ENCODE peak calls at places on chromosomes 5 and 9, in seven cellular contexts. One of them, this sample, is unnamed.

GRCh38 chr9:110257097-110257955 is 1.0 kb upstream of the TXN start:
- DNase-seq in foreskin fibroblast: peak
- DNase-seq in fibroblast of pulmonary artery: peak
- DNase-seq in neuronal stem cell: no peak
- DNase-seq in lung: no peak
- DNase-seq in lower leg skin: no peak
- DNase-seq in AG10803: peak
- DNase-seq in this sample: no peak

GRCh38 chr9:97747201-97747965 is 50.2 kb upstream of the XPA start:
- DNase-seq in foreskin fibroblast: no peak
- DNase-seq in lower leg skin: no peak
- DNase-seq in AG10803: peak
- DNase-seq in lung: no peak
- DNase-seq in neuronal stem cell: peak
- DNase-seq in fibroblast of pulmonary artery: no peak
- DNase-seq in this sample: no peak

GRCh38 chr9:6428940-6429889 is 16.2 kb downstream of the UHRF2 start:
- DNase-seq in foreskin fibroblast: no peak
- DNase-seq in AG10803: no peak
- DNase-seq in fibroblast of pulmonary artery: no peak
- DNase-seq in lower leg skin: no peak
- DNase-seq in lung: no peak
- DNase-seq in neuronal stem cell: no peak
- DNase-seq in this sample: no peak

GRCh38 chr5:164052536-164053090 is 547.2 kb downstream of the MAT2B start:
- DNase-seq in lower leg skin: no peak
- DNase-seq in foreskin fibroblast: no peak
- DNase-seq in AG10803: no peak
- DNase-seq in fibroblast of pulmonary artery: peak
- DNase-seq in lung: no peak
- DNase-seq in neuronal stem cell: no peak
- DNase-seq in this sample: peak

GRCh38 chr5:74476197-74477081 is 164.1 kb downstream of the ENC1 start:
- DNase-seq in foreskin fibroblast: no peak
- DNase-seq in lower leg skin: no peak
- DNase-seq in AG10803: no peak
- DNase-seq in fibroblast of pulmonary artery: no peak
- DNase-seq in neuronal stem cell: no peak
- DNase-seq in lung: no peak
- DNase-seq in this sample: no peak

GRCh38 chr5:67066815-67067214 is 129.8 kb downstream of the CD180 start:
- DNase-seq in lower leg skin: no peak
- DNase-seq in neuronal stem cell: no peak
- DNase-seq in lung: no peak
- DNase-seq in fibroblast of pulmonary artery: peak
- DNase-seq in foreskin fibroblast: peak
- DNase-seq in AG10803: no peak
- DNase-seq in this sample: no peak

GRCh38 chr9:88579363-88579715 is 44.4 kb downstream of the NXNL2 start:
- DNase-seq in lower leg skin: no peak
- DNase-seq in foreskin fibroblast: no peak
- DNase-seq in AG10803: no peak
- DNase-seq in fibroblast of pulmonary artery: no peak
- DNase-seq in lung: no peak
- DNase-seq in neuronal stem cell: no peak
- DNase-seq in this sample: no peak

GRCh38 chr5:173673295-173674170 is 57.1 kb upstream of the BOD1 start:
- DNase-seq in neuronal stem cell: no peak
- DNase-seq in fibroblast of pulmonary artery: no peak
- DNase-seq in AG10803: no peak
- DNase-seq in foreskin fibroblast: no peak
- DNase-seq in lung: no peak
- DNase-seq in lower leg skin: no peak
- DNase-seq in this sample: no peak

GRCh38 chr9:35652829-35653209 is 2.1 kb upstream of the SIT1 start:
- DNase-seq in foreskin fibroblast: no peak
- DNase-seq in lung: no peak
- DNase-seq in lower leg skin: no peak
- DNase-seq in neuronal stem cell: no peak
- DNase-seq in AG10803: no peak
- DNase-seq in fibroblast of pulmonary artery: no peak
- DNase-seq in this sample: no peak

GRCh38 chr9:35651964-35652828 is 1.5 kb upstream of the SIT1 start:
- DNase-seq in lung: no peak
- DNase-seq in foreskin fibroblast: peak
- DNase-seq in fibroblast of pulmonary artery: peak
- DNase-seq in lower leg skin: no peak
- DNase-seq in neuronal stem cell: no peak
- DNase-seq in AG10803: peak
- DNase-seq in this sample: peak

GRCh38 chr9:35650341-35651158 is at the start of gene SIT1:
- DNase-seq in neuronal stem cell: no peak
- DNase-seq in fibroblast of pulmonary artery: no peak
- DNase-seq in AG10803: no peak
- DNase-seq in foreskin fibroblast: no peak
- DNase-seq in lower leg skin: no peak
- DNase-seq in lung: no peak
- DNase-seq in this sample: no peak

GRCh38 chr9:35646583-35647265 is 4.0 kb downstream of the SIT1 start:
- DNase-seq in lung: peak
- DNase-seq in neuronal stem cell: peak
- DNase-seq in fibroblast of pulmonary artery: peak
- DNase-seq in AG10803: peak
- DNase-seq in lower leg skin: peak
- DNase-seq in foreskin fibroblast: peak
- DNase-seq in this sample: no peak

DNA sequence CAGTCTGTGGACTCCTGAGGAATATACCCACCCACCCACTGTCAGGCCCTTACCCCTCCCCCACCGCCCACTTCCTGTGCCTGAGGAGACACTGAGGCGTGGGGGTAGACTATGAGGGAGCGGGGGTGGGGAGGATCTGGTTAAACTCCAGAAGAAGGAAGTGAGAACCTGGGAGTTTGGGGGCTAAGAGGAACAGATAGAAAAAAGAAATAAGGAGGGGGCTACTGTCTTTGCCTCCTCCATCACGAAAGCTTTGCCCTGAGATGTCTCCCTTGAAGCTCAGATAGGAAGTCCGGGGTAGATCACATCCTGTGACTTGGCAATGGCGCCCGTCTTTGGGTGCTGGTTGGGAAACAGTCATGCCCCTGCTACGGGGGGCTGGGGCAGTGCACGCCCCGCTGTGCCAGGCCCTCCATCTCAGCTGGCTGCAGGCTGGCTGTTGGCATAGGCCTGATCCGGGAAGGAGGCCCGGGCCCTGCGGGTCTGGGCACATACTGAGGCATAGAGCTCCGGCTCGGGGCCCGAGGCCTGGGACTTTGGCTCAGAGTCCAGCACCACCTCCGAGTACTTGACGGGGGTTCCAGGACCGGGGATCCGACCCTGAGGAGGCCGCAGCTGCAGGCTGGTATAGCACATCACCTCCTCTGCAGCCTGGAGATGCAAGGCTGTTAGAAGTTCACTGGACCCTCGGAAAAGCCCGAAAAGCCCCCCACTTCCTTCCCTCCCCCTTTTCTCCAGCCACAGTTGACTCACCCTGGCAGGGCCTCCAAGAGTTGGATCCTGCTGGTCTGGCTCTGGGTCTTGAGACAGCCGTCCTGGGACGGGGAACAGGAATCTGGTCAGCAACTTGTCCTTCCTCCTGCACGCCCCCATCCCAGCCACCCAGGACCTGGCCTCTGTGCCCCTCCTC is 1.0 kb downstream of the SIT1 start:
- DNase-seq in lower leg skin: no peak
- DNase-seq in lung: no peak
- DNase-seq in neuronal stem cell: no peak
- DNase-seq in fibroblast of pulmonary artery: peak
- DNase-seq in foreskin fibroblast: no peak
- DNase-seq in AG10803: no peak
- DNase-seq in this sample: no peak
- H3K4me3 ChIP-seq in lower leg skin: no peak
- H3K4me3 ChIP-seq in lung: no peak
- H3K4me3 ChIP-seq in neuronal stem cell: no peak
- H3K4me3 ChIP-seq in fibroblast of pulmonary artery: no peak
- H3K4me3 ChIP-seq in foreskin fibroblast: no peak
- H3K4me3 ChIP-seq in AG10803: no peak
- H3K4me3 ChIP-seq in this sample: no peak

GRCh38 chr9:36166150-36166927 is 2.8 kb upstream of the CCIN start:
- DNase-seq in lung: peak
- DNase-seq in foreskin fibroblast: peak
- DNase-seq in fibroblast of pulmonary artery: peak
- DNase-seq in lower leg skin: peak
- DNase-seq in AG10803: peak
- DNase-seq in neuronal stem cell: peak
- DNase-seq in this sample: peak

GRCh38 chr9:36164989-36165388 is 4.2 kb upstream of the CCIN start:
- DNase-seq in lower leg skin: no peak
- DNase-seq in foreskin fibroblast: no peak
- DNase-seq in AG10803: no peak
- DNase-seq in neuronal stem cell: no peak
- DNase-seq in lung: no peak
- DNase-seq in fibroblast of pulmonary artery: no peak
- DNase-seq in this sample: no peak

GRCh38 chr9:36163840-36164175 is 5.4 kb upstream of the CCIN start:
- DNase-seq in neuronal stem cell: no peak
- DNase-seq in lung: no peak
- DNase-seq in lower leg skin: no peak
- DNase-seq in fibroblast of pulmonary artery: peak
- DNase-seq in foreskin fibroblast: peak
- DNase-seq in AG10803: peak
- DNase-seq in this sample: no peak

GRCh38 chr9:36164361-36164760 is 4.8 kb upstream of the CCIN start:
- DNase-seq in lung: no peak
- DNase-seq in neuronal stem cell: no peak
- DNase-seq in foreskin fibroblast: no peak
- DNase-seq in fibroblast of pulmonary artery: no peak
- DNase-seq in lower leg skin: no peak
- DNase-seq in AG10803: no peak
- DNase-seq in this sample: no peak

DNA sequence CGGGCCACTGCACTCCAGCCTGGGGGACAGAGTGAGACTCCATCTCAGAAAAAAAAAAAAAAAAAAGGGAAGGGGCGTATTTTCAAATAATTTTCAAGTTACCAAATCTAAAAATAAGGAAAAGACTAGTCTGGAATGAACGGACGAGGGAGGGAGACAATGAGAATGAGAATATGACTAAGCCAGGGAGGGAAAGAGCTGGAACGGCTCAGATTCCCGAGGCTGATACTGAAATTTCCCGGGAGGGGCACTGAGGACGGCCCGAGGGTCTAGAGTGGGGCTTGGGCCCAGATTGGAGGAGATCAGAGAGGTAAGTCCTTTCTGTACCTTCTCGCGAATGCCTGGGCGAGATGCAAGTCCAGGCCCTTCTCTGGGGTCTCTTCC is 3.4 kb upstream of the CCIN start:
- DNase-seq in foreskin fibroblast: peak
- DNase-seq in lung: no peak
- DNase-seq in fibroblast of pulmonary artery: peak
- DNase-seq in lower leg skin: no peak
- DNase-seq in AG10803: peak
- DNase-seq in neuronal stem cell: no peak
- DNase-seq in this sample: no peak
- H3K4me3 ChIP-seq in foreskin fibroblast: peak
- H3K4me3 ChIP-seq in lung: no peak
- H3K4me3 ChIP-seq in fibroblast of pulmonary artery: peak
- H3K4me3 ChIP-seq in lower leg skin: no peak
- H3K4me3 ChIP-seq in AG10803: peak
- H3K4me3 ChIP-seq in neuronal stem cell: no peak
- H3K4me3 ChIP-seq in this sample: peak

DNA sequence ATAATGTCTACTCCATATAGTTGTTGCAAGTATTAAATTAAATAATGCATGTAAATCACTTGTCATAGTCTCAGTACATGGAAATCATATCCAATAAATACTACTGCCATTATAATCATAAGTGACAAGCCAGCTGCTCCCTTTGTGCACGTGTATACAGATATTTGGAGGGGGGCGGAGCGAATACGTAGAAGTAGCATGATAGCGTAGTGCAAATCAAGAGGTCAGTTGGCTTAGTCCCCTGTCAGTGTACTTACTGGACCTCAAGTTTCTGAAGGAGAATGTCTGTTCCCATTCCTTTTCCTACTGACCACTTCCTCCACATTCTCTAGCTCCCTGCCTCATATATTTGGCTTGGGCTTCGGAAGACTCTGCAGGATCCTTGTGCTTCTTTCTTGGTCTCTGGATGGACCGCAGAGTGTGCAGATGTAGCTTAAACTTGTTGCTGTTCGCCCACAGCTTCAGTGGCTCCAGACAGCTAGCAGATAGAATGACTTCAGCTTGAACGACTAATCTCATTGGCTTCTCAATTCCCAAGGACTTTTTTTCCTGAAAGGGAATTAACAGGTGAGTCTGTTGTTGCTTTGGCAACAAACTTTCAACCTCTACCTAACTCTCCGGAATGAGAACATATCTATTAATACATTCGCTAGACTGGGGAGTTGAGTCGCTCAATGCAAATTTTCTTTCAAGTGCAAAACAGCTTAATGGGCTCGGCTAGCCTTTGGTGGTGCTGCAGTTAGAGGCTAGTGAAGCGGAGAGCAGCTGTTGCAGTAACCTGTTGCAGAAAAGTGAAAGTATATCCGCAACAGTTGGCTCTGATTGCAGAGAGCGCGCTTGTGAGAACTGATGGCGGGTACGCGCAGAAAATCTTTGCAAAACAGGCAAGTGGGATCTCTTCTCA is at the start of gene PCDHB1:
- DNase-seq in lower leg skin: no peak
- DNase-seq in lung: no peak
- DNase-seq in fibroblast of pulmonary artery: no peak
- DNase-seq in AG10803: no peak
- DNase-seq in neuronal stem cell: peak
- DNase-seq in foreskin fibroblast: no peak
- DNase-seq in this sample: no peak
- H3K4me3 ChIP-seq in lower leg skin: no peak
- H3K4me3 ChIP-seq in lung: peak
- H3K4me3 ChIP-seq in fibroblast of pulmonary artery: peak
- H3K4me3 ChIP-seq in AG10803: peak
- H3K4me3 ChIP-seq in neuronal stem cell: peak
- H3K4me3 ChIP-seq in foreskin fibroblast: peak
- H3K4me3 ChIP-seq in this sample: peak

DNA sequence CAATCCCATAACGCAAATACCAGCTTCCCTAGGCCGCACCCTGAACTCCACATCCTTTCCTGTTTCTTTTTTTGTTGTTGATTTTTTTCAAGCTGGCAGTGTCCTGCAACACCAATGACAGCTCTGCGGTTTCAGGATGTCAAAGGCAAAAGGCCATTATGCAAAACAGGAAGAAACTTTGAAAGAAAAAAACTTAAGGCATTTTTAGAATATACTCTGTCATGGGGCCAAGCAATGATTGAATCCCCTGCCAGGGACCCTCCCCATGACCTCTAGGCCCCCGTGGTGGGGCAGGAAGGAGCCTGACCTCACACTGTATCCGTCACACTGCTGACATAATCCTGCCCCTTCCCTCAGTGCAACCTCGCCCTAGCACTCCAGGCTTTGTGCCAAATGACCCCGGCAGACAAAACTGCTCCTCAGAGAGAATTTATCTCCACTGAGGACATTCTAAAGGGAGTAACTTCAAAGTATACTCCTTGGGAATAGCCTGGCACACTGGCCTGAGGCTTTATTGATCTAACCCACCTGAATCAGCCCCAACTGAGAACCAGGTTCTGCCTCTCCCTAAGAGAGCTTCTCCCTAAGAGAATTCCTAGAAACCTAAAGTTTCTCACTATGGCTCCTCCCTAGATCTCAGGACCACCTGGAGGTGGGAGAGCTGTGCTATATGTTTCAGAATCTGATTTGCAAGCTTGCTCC is 7.9 kb downstream of the B4GALT1 start:
- DNase-seq in neuronal stem cell: no peak
- DNase-seq in foreskin fibroblast: peak
- DNase-seq in AG10803: no peak
- DNase-seq in lower leg skin: peak
- DNase-seq in fibroblast of pulmonary artery: peak
- DNase-seq in lung: peak
- DNase-seq in this sample: no peak
- H3K4me3 ChIP-seq in neuronal stem cell: no peak
- H3K4me3 ChIP-seq in foreskin fibroblast: peak
- H3K4me3 ChIP-seq in AG10803: peak
- H3K4me3 ChIP-seq in lower leg skin: no peak
- H3K4me3 ChIP-seq in fibroblast of pulmonary artery: peak
- H3K4me3 ChIP-seq in lung: no peak
- H3K4me3 ChIP-seq in this sample: no peak

This sample was measured in skeletal muscle cell.